ENCODE peak calls at places on chromosomes 5 and 9, in four cellular contexts. D is K562, P is H1, U is GM12878. J is an unnamed sample.

GRCh38 chr9:84832453-84832852 is 162.9 kb downstream of the NTRK2 start:
- DNase-seq in D (no peak), P (no peak), U (no peak), J (no peak)

GRCh38 chr9:124410321-124410913 is 4.8 kb downstream of the PSMB7 start:
- DNase-seq in D (no peak), P (no peak), U (no peak), J (no peak)

GRCh38 chr5:113068559-113068958 is 92.0 kb downstream of the DCP2 start:
- DNase-seq in D (no peak), P (no peak), U (no peak), J (no peak)

GRCh38 chr5:3658929-3659328 is 63.3 kb downstream of the IRX1 start:
- DNase-seq in D (no peak), P (no peak), U (no peak), J (no peak)

GRCh38 chr9:105355810-105356209 is 92.0 kb upstream of the FSD1L start:
- DNase-seq in D (peak), P (no peak), U (peak), J (no peak)

GRCh38 chr9:131222460-131222859 is 53.9 kb downstream of the FAM78A start:
- DNase-seq in D (no peak), P (no peak), U (no peak), J (no peak)

GRCh38 chr9:5305741-5306140 is 1.2 kb upstream of the RLN2 start:
- DNase-seq in D (no peak), P (no peak), U (no peak), J (no peak)

GRCh38 chr5:168765220-168766037 is 186.3 kb upstream of the PANK3 start:
- DNase-seq in D (no peak), P (no peak), U (no peak), J (no peak)

GRCh38 chr9:86272221-86272620 is 10.1 kb downstream of the ISCA1 start:
- DNase-seq in D (no peak), P (no peak), U (no peak), J (no peak)

DNA sequence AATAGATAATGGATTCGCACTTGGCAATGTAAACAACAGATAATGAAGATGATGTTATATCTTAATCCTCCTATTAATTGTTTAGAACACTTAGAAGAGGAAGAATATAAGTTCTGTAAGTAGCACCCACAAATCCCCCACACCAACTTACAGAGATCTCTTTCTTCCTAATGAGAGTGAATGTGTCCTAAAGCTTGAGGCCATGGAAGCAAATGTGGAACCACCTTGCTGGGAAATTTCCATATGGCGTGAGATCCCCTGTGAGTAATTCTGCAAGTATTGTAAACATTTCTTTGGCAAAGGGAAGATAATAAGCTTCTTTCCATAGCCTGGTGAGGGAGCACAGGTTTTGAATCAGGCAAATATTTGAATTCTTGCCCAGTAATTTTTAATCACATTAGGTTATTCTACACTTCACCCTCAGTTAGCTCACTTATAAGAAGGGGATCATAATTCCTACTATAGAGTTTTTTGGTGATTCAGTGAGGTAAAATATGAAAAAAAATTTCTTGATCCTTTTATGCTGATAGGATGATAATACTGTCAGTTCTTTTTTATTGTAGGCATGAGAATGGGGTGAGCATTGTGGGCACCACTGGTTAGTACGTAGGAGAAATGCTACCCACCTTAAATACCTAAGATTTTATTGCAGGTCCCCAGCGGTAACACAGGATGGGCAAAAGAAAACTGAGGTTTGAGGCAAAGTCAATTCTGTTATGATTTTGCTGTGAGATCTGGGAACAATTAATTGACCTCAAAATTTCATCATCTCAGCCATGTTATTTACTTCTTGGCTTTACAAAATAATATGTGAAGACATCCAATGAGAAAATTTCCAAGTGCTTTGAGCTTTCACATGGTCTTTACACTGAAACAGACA is 574.8 kb downstream of the PSAT1 start:
- DNase-seq in D (no peak), P (no peak), U (no peak), J (no peak)
- TF ChIP-seq CHD2 in D (no peak), P (no peak), U (no peak), J (no peak)

DNA sequence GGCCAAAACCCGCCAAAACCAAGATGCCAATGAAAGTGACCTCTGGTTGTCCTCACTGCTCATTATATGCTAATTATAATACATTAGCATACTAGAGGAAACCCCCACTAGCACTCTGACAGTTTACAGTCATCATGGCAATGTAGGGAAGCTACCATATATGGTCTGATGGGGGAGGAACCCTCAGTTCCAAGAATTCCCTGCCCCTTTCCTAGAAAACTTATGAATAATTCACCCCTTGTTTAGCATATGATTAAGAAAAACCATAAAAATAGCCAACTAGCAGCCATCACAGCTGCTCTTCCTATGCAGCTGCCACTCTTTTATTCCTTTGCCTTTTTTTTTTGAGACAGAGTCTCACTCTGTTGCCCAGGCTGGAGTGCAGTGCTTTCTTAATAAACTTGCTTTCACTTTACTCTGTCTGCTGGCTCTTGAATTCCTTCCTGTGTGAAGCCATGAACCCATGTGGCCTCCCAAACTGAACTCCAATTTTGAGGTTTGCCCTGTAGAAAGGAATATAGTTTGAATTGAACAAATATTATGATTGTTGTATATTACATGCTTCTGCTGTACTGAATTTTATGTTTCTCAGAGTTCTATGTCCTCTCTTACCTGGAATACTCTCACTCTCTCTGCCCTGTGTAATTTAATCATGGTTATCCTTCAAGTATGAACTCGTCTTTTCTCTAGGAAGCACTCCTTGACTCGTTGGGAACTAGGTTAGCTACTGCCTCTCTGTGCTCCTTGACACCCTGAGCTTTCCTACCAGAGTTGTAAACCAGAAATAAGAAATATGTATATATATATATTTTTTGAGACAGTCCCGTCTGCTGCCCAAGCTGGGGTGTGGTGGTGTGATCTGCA is 59.8 kb downstream of the KIAA1958 start:
- DNase-seq in D (peak), P (no peak), U (no peak), J (no peak)
- TF ChIP-seq SP1 in D (no peak), P (no peak), U (no peak), J (no peak)

DNA sequence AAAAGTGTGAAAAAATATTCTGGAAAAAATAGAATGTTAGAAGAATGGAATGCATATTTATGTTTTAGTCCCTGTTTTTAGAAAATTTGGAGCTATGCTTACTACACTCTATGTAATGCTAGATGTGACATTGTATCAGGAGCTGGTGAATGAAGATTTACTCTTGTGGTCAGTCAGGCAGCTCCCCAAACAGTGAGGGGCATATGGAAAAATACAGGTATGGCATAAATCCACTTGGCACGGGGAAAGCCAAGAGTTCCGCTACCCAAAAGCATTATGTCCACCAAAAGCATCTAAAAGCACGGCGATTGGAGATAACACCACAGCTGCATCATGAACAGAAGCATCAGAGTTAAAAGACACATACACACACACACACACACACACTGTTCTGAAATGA is 220.2 kb upstream of the KLF9 start:
- DNase-seq in D (no peak), P (no peak), U (no peak), J (no peak)
- TF ChIP-seq CHD2 in D (no peak), P (no peak), U (no peak), J (no peak)

GRCh38 chr9:100426194-100426531 is 780 bp upstream of the MSANTD3 start:
- DNase-seq in D (no peak), P (no peak), U (no peak), J (no peak)
- TF ChIP-seq SP1 in D (no peak), P (no peak), U (no peak), J (no peak)

GRCh38 chr5:14980698-14981097 is 109.1 kb upstream of the ANKH start:
- DNase-seq in D (no peak), P (no peak), U (no peak), J (peak)
- TF ChIP-seq CHD2 in D (no peak), P (no peak), U (no peak), J (no peak)